ENCODE peak calls at places on chromosomes 6 and 20, in four cellular contexts. Q is CD4-positive, alpha-beta memory T cell; Z is stimulated activated CD8-positive, alpha-beta memory T cell treated with anti-CD3 and anti-CD28 coated beads, Interleukin-2, amount 100 ng/mL, for 48 hours; V is A172. H is an unnamed sample.

GRCh38 chr20:63931735-63932134 is 24.5 kb downstream of the UCKL1 start:
- DNase-seq in Q (no peak), Z (no peak), V (no peak), H (no peak)

GRCh38 chr6:39823187-39823815 is 31.1 kb downstream of the DAAM2 start:
- DNase-seq in Q (no peak), Z (no peak), V (no peak), H (no peak)

GRCh38 chr6:109187399-109188114 is 92.2 kb downstream of the CEP57L1 start:
- DNase-seq in Q (peak), Z (peak), V (peak), H (peak)

GRCh38 chr6:141394565-141395051 is 738.1 kb upstream of the GJE1 start:
- DNase-seq in Q (no peak), Z (no peak), V (no peak), H (no peak)

GRCh38 chr6:149268768-149269167 is 48.7 kb upstream of the TAB2 start:
- DNase-seq in Q (no peak), Z (no peak), V (no peak), H (no peak)

GRCh38 chr6:136772685-136773472 is 19.4 kb downstream of the MAP3K5 start:
- DNase-seq in Q (no peak), Z (no peak), V (no peak), H (no peak)

GRCh38 chr20:62736407-62737071 is 27.9 kb downstream of the NTSR1 start:
- DNase-seq in Q (no peak), Z (no peak), V (no peak), H (no peak)

GRCh38 chr20:2476742-2477615 is 6.4 kb upstream of the SNRPB start:
- DNase-seq in Q (no peak), Z (no peak), V (no peak), H (no peak)

GRCh38 chr6:36815962-36816735 is 23.1 kb downstream of the CPNE5 start:
- DNase-seq in Q (no peak), Z (no peak), V (no peak), H (no peak)

GRCh38 chr6:125791151-125791819 is 525 bp downstream of the NCOA7 start:
- DNase-seq in Q (peak), Z (no peak), V (peak), H (peak)

GRCh38 chr6:154433477-154434241 is 76.8 kb downstream of the CNKSR3 start:
- DNase-seq in Q (no peak), Z (no peak), V (no peak), H (no peak)

GRCh38 chr6:9704989-9705388 is 709.9 kb downstream of the TFAP2A start:
- DNase-seq in Q (no peak), Z (no peak), V (no peak), H (no peak)

GRCh38 chr6:9621276-9621675 is 793.6 kb downstream of the TFAP2A start:
- DNase-seq in Q (no peak), Z (no peak), V (no peak), H (peak)

GRCh38 chr6:157513004-157513603 is 132.1 kb downstream of the ZDHHC14 start:
- DNase-seq in Q (no peak), Z (no peak), V (no peak), H (no peak)

GRCh38 chr6:169907419-169908115 is 156.1 kb downstream of the ERMARD start:
- DNase-seq in Q (no peak), Z (no peak), V (no peak), H (no peak)

GRCh38 chr6:161465403-161465802 is 191.5 kb upstream of the AGPAT4 start:
- DNase-seq in Q (no peak), Z (no peak), V (no peak), H (no peak)

GRCh38 chr20:46545077-46545826 is 5.2 kb downstream of the OCSTAMP start:
- DNase-seq in Q (no peak), Z (peak), V (no peak), H (peak)

GRCh38 chr6:54431466-54431865 is 123.2 kb downstream of the TINAG start:
- DNase-seq in Q (no peak), Z (no peak), V (no peak), H (no peak)

GRCh38 chr6:85594197-85594930 is 706 bp upstream of the SNX14 start:
- DNase-seq in Q (peak), Z (no peak), V (peak), H (peak)

GRCh38 chr6:130946076-130946475 is 117.0 kb downstream of the EPB41L2 start:
- DNase-seq in Q (no peak), Z (no peak), V (no peak), H (no peak)

GRCh38 chr20:2752631-2753455 is 47.6 kb downstream of the CPXM1 start:
- DNase-seq in Q (peak), Z (no peak), V (peak), H (peak)

GRCh38 chr20:50243610-50244351 is 53.2 kb downstream of the CEBPB start:
- DNase-seq in Q (no peak), Z (no peak), V (no peak), H (no peak)

GRCh38 chr6:116369540-116370327 is 1.0 kb upstream of the DSE start:
- DNase-seq in Q (no peak), Z (no peak), V (no peak), H (no peak)

H was measured in epithelial cell of esophagus.